ENCODE peak calls at places on chromosomes 16 and 17, in seven cellular contexts. One of them, this sample, is unnamed.

GRCh38 chr16:84673561-84673960 is 25.2 kb downstream of the KLHL36 start:
- DNase-seq in NT2/D1: no peak
- DNase-seq in AG04449: no peak
- DNase-seq in ovary: no peak
- DNase-seq in adrenal gland: no peak
- DNase-seq in AG04450: no peak
- DNase-seq in lower lobe of right lung: no peak
- DNase-seq in this sample: no peak

GRCh38 chr16:61900482-61900881 is 135.8 kb downstream of the CDH8 start:
- DNase-seq in adrenal gland: no peak
- DNase-seq in lower lobe of right lung: no peak
- DNase-seq in NT2/D1: no peak
- DNase-seq in ovary: no peak
- DNase-seq in AG04449: peak; percentile 42
- DNase-seq in AG04450: no peak
- DNase-seq in this sample: peak; percentile 52

GRCh38 chr17:59001158-59001814 is 105.4 kb downstream of the TRIM37 start:
- DNase-seq in ovary: no peak
- DNase-seq in AG04450: no peak
- DNase-seq in adrenal gland: peak; percentile 64
- DNase-seq in lower lobe of right lung: peak; percentile 67
- DNase-seq in AG04449: no peak
- DNase-seq in NT2/D1: no peak
- DNase-seq in this sample: no peak

GRCh38 chr17:36839256-36839655 is 98.0 kb upstream of the LHX1 start:
- DNase-seq in NT2/D1: no peak
- DNase-seq in AG04450: no peak
- DNase-seq in lower lobe of right lung: no peak
- DNase-seq in adrenal gland: no peak
- DNase-seq in ovary: no peak
- DNase-seq in AG04449: no peak
- DNase-seq in this sample: no peak

GRCh38 chr17:27808629-27809028 is 8.3 kb upstream of the NOS2 start:
- DNase-seq in AG04449: no peak
- DNase-seq in ovary: no peak
- DNase-seq in adrenal gland: no peak
- DNase-seq in NT2/D1: no peak
- DNase-seq in lower lobe of right lung: no peak
- DNase-seq in AG04450: no peak
- DNase-seq in this sample: no peak

GRCh38 chr16:3029499-3030127 is 5.8 kb downstream of the THOC6 start:
- DNase-seq in AG04450: no peak
- DNase-seq in adrenal gland: peak; percentile 18
- DNase-seq in AG04449: no peak
- DNase-seq in NT2/D1: no peak
- DNase-seq in ovary: no peak
- DNase-seq in lower lobe of right lung: no peak
- DNase-seq in this sample: no peak

GRCh38 chr17:77948690-77949114 is 9.8 kb upstream of the TNRC6C start:
- DNase-seq in AG04450: peak; percentile 10
- DNase-seq in NT2/D1: no peak
- DNase-seq in lower lobe of right lung: no peak
- DNase-seq in ovary: no peak
- DNase-seq in AG04449: no peak
- DNase-seq in adrenal gland: no peak
- DNase-seq in this sample: no peak

GRCh38 chr17:41738801-41739112 is 4.3 kb upstream of the HAP1 start:
- DNase-seq in lower lobe of right lung: no peak
- DNase-seq in adrenal gland: no peak
- DNase-seq in AG04450: no peak
- DNase-seq in ovary: no peak
- DNase-seq in NT2/D1: no peak
- DNase-seq in AG04449: no peak
- DNase-seq in this sample: no peak

GRCh38 chr17:40540448-40540847 is 24.8 kb downstream of the CCR7 start:
- DNase-seq in adrenal gland: no peak
- DNase-seq in lower lobe of right lung: no peak
- DNase-seq in NT2/D1: no peak
- DNase-seq in AG04450: no peak
- DNase-seq in AG04449: no peak
- DNase-seq in ovary: peak; percentile 36
- DNase-seq in this sample: no peak

GRCh38 chr17:80949451-80950421 is 41.9 kb upstream of the CHMP6 start:
- DNase-seq in NT2/D1: no peak
- DNase-seq in lower lobe of right lung: peak; percentile 38
- DNase-seq in adrenal gland: no peak
- DNase-seq in ovary: peak; percentile 25
- DNase-seq in AG04450: no peak
- DNase-seq in AG04449: no peak
- DNase-seq in this sample: no peak

GRCh38 chr17:73956169-73956568 is 247.3 kb upstream of the RPL38 start:
- DNase-seq in AG04449: no peak
- DNase-seq in ovary: no peak
- DNase-seq in adrenal gland: no peak
- DNase-seq in lower lobe of right lung: no peak
- DNase-seq in AG04450: no peak
- DNase-seq in NT2/D1: no peak
- DNase-seq in this sample: no peak

GRCh38 chr16:85436207-85436606 is 176.9 kb upstream of the GSE1 start:
- DNase-seq in adrenal gland: no peak
- DNase-seq in AG04449: no peak
- DNase-seq in ovary: no peak
- DNase-seq in AG04450: no peak
- DNase-seq in lower lobe of right lung: no peak
- DNase-seq in NT2/D1: no peak
- DNase-seq in this sample: no peak

GRCh38 chr16:67393111-67393789 is at the start of gene TPPP3:
- DNase-seq in AG04449: no peak
- DNase-seq in ovary: peak; percentile 93
- DNase-seq in lower lobe of right lung: peak; percentile 91
- DNase-seq in adrenal gland: peak; percentile 86
- DNase-seq in NT2/D1: peak; percentile 66
- DNase-seq in AG04450: no peak
- DNase-seq in this sample: no peak

GRCh38 chr16:7405166-7405565 is 72.5 kb downstream of the RBFOX1 start:
- DNase-seq in NT2/D1: peak; percentile 36
- DNase-seq in lower lobe of right lung: peak; percentile 80
- DNase-seq in ovary: peak; percentile 47
- DNase-seq in AG04450: no peak
- DNase-seq in adrenal gland: peak; percentile 23
- DNase-seq in AG04449: no peak
- DNase-seq in this sample: no peak

GRCh38 chr16:15855704-15856003 is 1.2 kb downstream of the MYH11 start:
- DNase-seq in lower lobe of right lung: no peak
- DNase-seq in ovary: no peak
- DNase-seq in AG04449: no peak
- DNase-seq in NT2/D1: no peak
- DNase-seq in adrenal gland: no peak
- DNase-seq in AG04450: no peak
- DNase-seq in this sample: no peak

GRCh38 chr17:6098466-6099180 is 28.4 kb downstream of the WSCD1 start:
- DNase-seq in lower lobe of right lung: no peak
- DNase-seq in NT2/D1: no peak
- DNase-seq in ovary: no peak
- DNase-seq in AG04450: no peak
- DNase-seq in AG04449: no peak
- DNase-seq in adrenal gland: no peak
- DNase-seq in this sample: no peak

GRCh38 chr16:69861276-69862030 is 89.7 kb upstream of the CLEC18A start:
- DNase-seq in adrenal gland: peak; percentile 78
- DNase-seq in lower lobe of right lung: no peak
- DNase-seq in AG04450: peak; percentile 24
- DNase-seq in AG04449: peak; percentile 36
- DNase-seq in ovary: no peak
- DNase-seq in NT2/D1: no peak
- DNase-seq in this sample: peak; percentile 22

GRCh38 chr16:946048-946395 is 24.8 kb downstream of the LMF1 start:
- DNase-seq in AG04450: no peak
- DNase-seq in adrenal gland: no peak
- DNase-seq in AG04449: no peak
- DNase-seq in lower lobe of right lung: no peak
- DNase-seq in ovary: no peak
- DNase-seq in NT2/D1: no peak
- DNase-seq in this sample: no peak

GRCh38 chr17:77936881-77937280 is 21.6 kb upstream of the TNRC6C start:
- DNase-seq in lower lobe of right lung: no peak
- DNase-seq in AG04449: no peak
- DNase-seq in adrenal gland: no peak
- DNase-seq in NT2/D1: no peak
- DNase-seq in ovary: no peak
- DNase-seq in AG04450: no peak
- DNase-seq in this sample: no peak

DNA sequence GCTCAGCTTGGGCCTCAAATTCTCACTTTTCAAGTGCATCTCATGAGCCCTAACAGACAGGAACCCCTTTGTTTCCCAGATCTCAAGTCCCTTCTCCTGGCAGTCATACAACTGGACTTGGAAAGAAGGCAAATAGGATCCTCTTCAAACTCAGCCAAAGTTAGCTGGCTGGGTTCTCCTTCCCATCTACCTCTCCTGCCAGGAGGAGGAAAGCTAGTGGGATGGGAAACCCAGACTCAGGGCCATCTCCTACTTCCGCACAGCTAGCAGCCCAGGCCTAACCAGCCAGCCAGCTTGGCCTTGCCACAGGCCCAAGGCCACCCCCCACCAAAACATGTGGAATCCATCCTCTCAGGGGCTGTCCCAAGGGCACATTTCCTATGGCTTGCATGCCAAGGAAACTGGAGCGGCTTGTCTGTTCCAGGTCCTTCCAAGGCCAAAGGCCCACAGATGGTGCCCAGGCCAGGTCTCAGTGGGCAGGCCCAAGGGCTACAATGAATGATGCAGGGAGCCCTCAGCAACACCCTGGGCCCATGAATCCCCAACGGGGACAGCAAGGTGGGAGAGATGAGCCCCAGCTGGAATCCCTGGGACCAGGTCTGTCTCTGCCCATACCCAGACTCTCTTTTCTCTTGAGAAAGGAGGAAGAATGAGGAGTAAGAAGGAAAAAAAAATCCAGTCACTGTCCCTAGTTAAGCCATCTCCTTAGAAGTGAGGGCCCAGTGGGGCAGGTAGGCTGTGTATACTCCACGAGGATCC is 1.7 kb downstream of the SMARCD2 start:
- DNase-seq in NT2/D1: no peak
- DNase-seq in adrenal gland: peak; percentile 43
- DNase-seq in lower lobe of right lung: no peak
- DNase-seq in ovary: peak; percentile 57
- DNase-seq in AG04450: no peak
- DNase-seq in AG04449: no peak
- DNase-seq in this sample: no peak
- H3K4me3 ChIP-seq in NT2/D1: peak overlapping the region; percentile 89
- H3K4me3 ChIP-seq in adrenal gland: peak overlapping the region; percentile 79
- H3K4me3 ChIP-seq in lower lobe of right lung: peak overlapping the region; percentile 97
- H3K4me3 ChIP-seq in ovary: peak overlapping the region; percentile 100
- H3K4me3 ChIP-seq in AG04450: peak overlapping the region; percentile 88
- H3K4me3 ChIP-seq in AG04449: peak overlapping the region; percentile 82
- H3K4me3 ChIP-seq in this sample: peak overlapping the region; percentile 86

DNA sequence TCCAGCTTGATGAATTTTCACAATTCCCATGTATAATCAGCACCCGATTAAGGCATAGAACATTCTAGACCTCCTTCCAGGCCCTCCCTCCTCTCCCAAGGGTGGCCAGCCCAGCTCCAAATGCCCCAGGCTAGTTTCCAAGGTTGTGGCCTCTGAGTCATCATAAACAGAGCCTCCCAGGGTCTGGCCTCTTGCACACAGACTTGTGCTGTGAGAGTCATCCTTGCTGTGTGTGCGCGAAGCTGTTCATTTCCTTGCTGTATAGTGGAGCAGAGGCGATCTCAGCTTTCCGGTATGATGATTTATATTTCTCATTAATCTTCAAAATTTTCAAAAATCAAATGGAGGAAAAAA is 20.5 kb upstream of the JPH3 start:
- DNase-seq in lower lobe of right lung: no peak
- DNase-seq in AG04449: peak; percentile 87
- DNase-seq in ovary: peak; percentile 88
- DNase-seq in NT2/D1: no peak
- DNase-seq in adrenal gland: peak; percentile 82
- DNase-seq in AG04450: peak; percentile 95
- DNase-seq in this sample: peak; percentile 97
- H3K4me3 ChIP-seq in lower lobe of right lung: no peak overlapping the region
- H3K4me3 ChIP-seq in AG04449: no peak overlapping the region
- H3K4me3 ChIP-seq in ovary: peak overlapping the region; percentile 7
- H3K4me3 ChIP-seq in NT2/D1: no peak overlapping the region
- H3K4me3 ChIP-seq in adrenal gland: peak overlapping the region; percentile 14
- H3K4me3 ChIP-seq in AG04450: peak overlapping the region; percentile 32
- H3K4me3 ChIP-seq in this sample: no peak overlapping the region

GRCh38 chr17:31415004-31415454 is 23.6 kb downstream of the RAB11FIP4 start:
- DNase-seq in lower lobe of right lung: no peak
- DNase-seq in AG04449: no peak
- DNase-seq in NT2/D1: no peak
- DNase-seq in AG04450: no peak
- DNase-seq in adrenal gland: no peak
- DNase-seq in ovary: no peak
- DNase-seq in this sample: no peak

GRCh38 chr17:31415640-31416502 is 24.4 kb downstream of the RAB11FIP4 start:
- DNase-seq in lower lobe of right lung: no peak
- DNase-seq in NT2/D1: no peak
- DNase-seq in adrenal gland: no peak
- DNase-seq in ovary: no peak
- DNase-seq in AG04450: no peak
- DNase-seq in AG04449: no peak
- DNase-seq in this sample: no peak

GRCh38 chr17:31413081-31413799 is 21.8 kb downstream of the RAB11FIP4 start:
- DNase-seq in lower lobe of right lung: no peak
- DNase-seq in ovary: no peak
- DNase-seq in AG04450: no peak
- DNase-seq in NT2/D1: no peak
- DNase-seq in adrenal gland: no peak
- DNase-seq in AG04449: no peak
- DNase-seq in this sample: no peak

GRCh38 chr17:31413871-31414589 is 22.6 kb downstream of the RAB11FIP4 start:
- DNase-seq in adrenal gland: no peak
- DNase-seq in AG04449: peak; percentile 3
- DNase-seq in lower lobe of right lung: no peak
- DNase-seq in NT2/D1: no peak
- DNase-seq in AG04450: peak; percentile 39
- DNase-seq in ovary: no peak
- DNase-seq in this sample: peak; percentile 32

GRCh38 chr17:31414590-31414918 is 23.1 kb downstream of the RAB11FIP4 start:
- DNase-seq in AG04450: no peak
- DNase-seq in ovary: no peak
- DNase-seq in AG04449: no peak
- DNase-seq in NT2/D1: no peak
- DNase-seq in lower lobe of right lung: no peak
- DNase-seq in adrenal gland: no peak
- DNase-seq in this sample: no peak
- H3K4me3 ChIP-seq in AG04450: no peak overlapping the region
- H3K4me3 ChIP-seq in ovary: no peak overlapping the region
- H3K4me3 ChIP-seq in AG04449: no peak overlapping the region
- H3K4me3 ChIP-seq in NT2/D1: no peak overlapping the region
- H3K4me3 ChIP-seq in lower lobe of right lung: no peak overlapping the region
- H3K4me3 ChIP-seq in adrenal gland: no peak overlapping the region
- H3K4me3 ChIP-seq in this sample: no peak overlapping the region

DNA sequence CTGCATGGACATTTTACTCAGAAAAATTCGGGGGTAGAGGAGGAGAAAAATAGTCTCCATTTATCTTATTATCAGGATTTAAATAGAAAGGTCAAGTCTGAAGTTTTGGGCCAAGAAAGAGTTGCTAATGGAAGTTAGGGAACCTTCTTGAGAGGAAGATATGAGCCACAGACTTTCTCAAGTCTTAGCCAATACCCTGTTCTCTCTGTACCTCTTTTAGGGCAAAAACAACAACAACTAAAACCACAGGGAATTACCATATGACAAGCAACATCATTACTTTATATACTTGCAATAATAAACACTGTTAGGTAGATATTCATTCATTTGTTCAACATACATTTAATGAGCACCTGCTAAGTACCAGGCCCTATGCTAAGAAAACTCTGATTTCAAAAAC is 282.2 kb upstream of the CDH5 start:
- DNase-seq in AG04449: no peak
- DNase-seq in ovary: no peak
- DNase-seq in NT2/D1: no peak
- DNase-seq in AG04450: no peak
- DNase-seq in adrenal gland: no peak
- DNase-seq in lower lobe of right lung: no peak
- DNase-seq in this sample: no peak
- H3K4me3 ChIP-seq in AG04449: no peak overlapping the region
- H3K4me3 ChIP-seq in ovary: no peak overlapping the region
- H3K4me3 ChIP-seq in NT2/D1: no peak overlapping the region
- H3K4me3 ChIP-seq in AG04450: no peak overlapping the region
- H3K4me3 ChIP-seq in adrenal gland: no peak overlapping the region
- H3K4me3 ChIP-seq in lower lobe of right lung: no peak overlapping the region
- H3K4me3 ChIP-seq in this sample: no peak overlapping the region